ENCODE peak calls at places on chromosomes 6 and 20, in eight cellular contexts. C, P, L, X, N, B, D and G are unnamed samples. For H3K4me1, the result is how much of the 10 kb centered on the place peaks cover.

GRCh38 chr20:16115891-16116577 is 457.2 kb downstream of the KIF16B start:
- DNase-seq in N (no peak), L (no peak), C (no peak), B (no peak), X (peak), P (peak), D (no peak), G (no peak)

GRCh38 chr20:14445310-14445709 is 107.9 kb upstream of the FLRT3 start:
- DNase-seq in X (no peak), L (peak), P (no peak), B (no peak), D (no peak), C (no peak), N (no peak), G (no peak)

GRCh38 chr6:139748353-139749146 is 374.1 kb upstream of the CITED2 start:
- DNase-seq in L (no peak), D (no peak), N (no peak), P (no peak), X (no peak), B (no peak), C (no peak), G (no peak)

GRCh38 chr6:144543006-144543871 is 258.1 kb downstream of the UTRN start:
- DNase-seq in C (no peak), L (peak), X (peak), B (no peak), P (no peak), D (no peak), N (no peak), G (no peak)

GRCh38 chr6:70811788-70812187 is 144.1 kb downstream of the SMAP1 start:
- DNase-seq in B (no peak), N (no peak), L (peak), C (no peak), D (no peak), X (no peak), P (no peak), G (no peak)

GRCh38 chr20:23966298-23966697 is 22.3 kb downstream of the GGTLC1 start:
- DNase-seq in B (no peak), C (no peak), N (no peak), D (no peak), L (no peak), P (no peak), X (no peak), G (no peak)

GRCh38 chr6:31450736-31451135 is 47.2 kb upstream of the MICB start:
- DNase-seq in N (no peak), C (no peak), X (no peak), P (no peak), B (no peak), L (no peak), D (no peak), G (no peak)

GRCh38 chr20:16554766-16555543 is 18.3 kb downstream of the KIF16B start:
- DNase-seq in P (no peak), D (no peak), L (no peak), X (no peak), N (no peak), B (no peak), C (no peak), G (no peak)

GRCh38 chr6:3386374-3386857 is 70.4 kb downstream of the SLC22A23 start:
- DNase-seq in N (no peak), C (no peak), D (no peak), X (no peak), B (no peak), P (no peak), L (no peak), G (no peak)

GRCh38 chr6:34514112-34514511 is 42.0 kb downstream of the SPDEF start:
- DNase-seq in C (no peak), D (no peak), L (no peak), N (no peak), B (no peak), X (no peak), P (no peak), G (peak)

GRCh38 chr20:38635721-38636285 is 34.2 kb downstream of the ARHGAP40 start:
- DNase-seq in D (no peak), X (no peak), P (no peak), L (peak), C (no peak), B (no peak), N (no peak), G (no peak)

GRCh38 chr6:166760288-166760687 is 133.2 kb upstream of the RPS6KA2 start:
- DNase-seq in N (no peak), X (no peak), L (no peak), D (no peak), P (no peak), B (no peak), C (no peak), G (no peak)

GRCh38 chr20:36569847-36570429 is 3.5 kb upstream of the TGIF2 start:
- DNase-seq in P (no peak), B (no peak), D (no peak), L (no peak), C (no peak), N (no peak), X (peak), G (no peak)

GRCh38 chr6:42963179-42963854 is 2.8 kb downstream of the GNMT start:
- DNase-seq in C (no peak), N (no peak), P (no peak), X (no peak), B (no peak), L (no peak), D (no peak), G (no peak)
- H3K4me1 ChIP-seq in C (under half), N (under half), P (under half), X (under half), B (under half), L (under half), D (under half), G (under half)

GRCh38 chr6:85124472-85125428 is 325.1 kb upstream of the NT5E start:
- DNase-seq in B (no peak), N (no peak), C (no peak), D (no peak), L (no peak), P (no peak), X (no peak), G (no peak)

GRCh38 chr6:85127179-85127498 is 322.7 kb upstream of the NT5E start:
- DNase-seq in X (no peak), N (no peak), C (no peak), B (no peak), D (no peak), P (no peak), L (no peak), G (no peak)

GRCh38 chr6:85129881-85130280 is 320.0 kb upstream of the NT5E start:
- DNase-seq in X (no peak), C (no peak), N (no peak), P (no peak), D (no peak), B (no peak), L (peak), G (no peak)

GRCh38 chr6:85127696-85128225 is 322.1 kb upstream of the NT5E start:
- DNase-seq in N (no peak), C (no peak), X (no peak), D (no peak), L (no peak), P (no peak), B (no peak), G (no peak)

GRCh38 chr6:85126448-85127178 is 323.3 kb upstream of the NT5E start:
- DNase-seq in X (peak), L (peak), C (peak), B (no peak), P (peak), N (no peak), D (peak), G (no peak)
- TF ChIP-seq CTCF in X (peak), L (peak), C (peak), B (peak), P (peak), N (peak), D (peak), G (peak)

GRCh38 chr20:846894-847278 is 13.4 kb downstream of the FAM110A start:
- DNase-seq in C (peak), L (no peak), N (peak), P (peak), B (no peak), D (no peak), X (no peak), G (no peak)
- H3K4me1 ChIP-seq in C (under half), L (under half), N (under half), P (under half), B (under half), D (under half), X (under half), G (under half)

GRCh38 chr20:10433623-10434466 is at the start of gene MKKS:
- DNase-seq in P (peak), L (peak), C (peak), X (peak), B (no peak), D (peak), N (peak), G (peak)
- TF ChIP-seq CTCF in P (no peak), L (no peak), C (peak), X (peak), B (no peak), D (no peak), N (peak), G (no peak)

GRCh38 chr20:25547999-25548398 is 37.3 kb downstream of the NINL start:
- DNase-seq in C (no peak), L (no peak), D (no peak), B (no peak), X (peak), P (no peak), N (no peak), G (no peak)
- H3K4me1 ChIP-seq in C (under half), L (under half), D (under half), B (under half), X (half or more), P (under half), N (under half), G (under half)

DNA sequence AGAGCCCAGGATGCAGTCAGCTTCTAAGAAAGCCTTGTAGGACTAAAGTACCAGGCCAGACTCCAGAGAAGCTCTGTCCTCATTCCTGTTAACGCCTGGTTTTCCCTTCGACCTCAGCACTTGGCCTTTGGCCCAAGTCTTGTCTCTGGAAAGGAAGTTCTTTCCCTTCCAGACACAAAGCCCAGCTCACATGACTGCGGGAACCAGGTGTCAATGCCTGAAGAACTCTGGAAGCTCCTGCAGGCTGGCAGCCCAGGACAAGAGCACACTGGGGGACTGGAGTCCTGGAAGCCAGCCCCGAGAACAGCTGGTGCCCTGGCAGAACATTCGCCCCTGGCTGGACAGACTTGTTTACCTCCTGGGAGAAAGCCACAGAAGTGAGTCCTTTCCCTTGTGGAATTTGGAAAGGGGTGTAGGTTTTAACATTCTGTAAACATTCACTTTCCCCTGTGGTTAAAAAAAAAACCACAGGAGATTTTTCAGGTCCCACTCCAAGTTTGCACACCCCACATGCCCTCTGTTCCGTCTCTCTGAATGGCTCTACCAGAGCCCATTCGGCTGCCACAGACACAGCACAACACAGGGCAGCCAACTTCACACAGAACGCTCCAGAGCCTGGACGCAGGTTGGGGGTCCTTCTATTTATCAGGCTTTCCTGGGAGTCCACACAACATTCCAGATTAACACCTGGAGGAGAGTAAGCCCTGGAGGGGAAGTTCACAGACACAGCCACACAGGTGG is 18.1 kb downstream of the ACSS1 start:
- DNase-seq in P (peak), N (peak), B (peak), X (no peak), D (peak), C (peak), L (peak), G (no peak)
- TF ChIP-seq CTCF in P (no peak), N (no peak), B (no peak), X (no peak), D (no peak), C (no peak), L (no peak), G (no peak)

GRCh38 chr6:46050845-46051405 is 35.3 kb upstream of the CLIC5 start:
- DNase-seq in B (no peak), C (no peak), D (no peak), N (no peak), X (no peak), L (no peak), P (no peak), G (no peak)

GRCh38 chr6:46048646-46049297 is 33.1 kb upstream of the CLIC5 start:
- DNase-seq in L (no peak), N (no peak), P (no peak), C (no peak), B (no peak), X (no peak), D (no peak), G (no peak)

GRCh38 chr6:46042355-46042999 is 26.8 kb upstream of the CLIC5 start:
- DNase-seq in C (no peak), L (peak), N (no peak), X (peak), B (no peak), P (no peak), D (no peak), G (no peak)

GRCh38 chr6:46044876-46045617 is 29.4 kb upstream of the CLIC5 start:
- DNase-seq in P (no peak), B (peak), C (peak), X (no peak), D (peak), N (peak), L (peak), G (no peak)

GRCh38 chr6:46046558-46047169 is 31.0 kb upstream of the CLIC5 start:
- DNase-seq in L (no peak), B (no peak), N (no peak), P (no peak), D (no peak), X (no peak), C (no peak), G (no peak)
- H3K4me1 ChIP-seq in L (under half), B (under half), N (under half), P (under half), D (under half), X (under half), C (half or more), G (under half)

DNA sequence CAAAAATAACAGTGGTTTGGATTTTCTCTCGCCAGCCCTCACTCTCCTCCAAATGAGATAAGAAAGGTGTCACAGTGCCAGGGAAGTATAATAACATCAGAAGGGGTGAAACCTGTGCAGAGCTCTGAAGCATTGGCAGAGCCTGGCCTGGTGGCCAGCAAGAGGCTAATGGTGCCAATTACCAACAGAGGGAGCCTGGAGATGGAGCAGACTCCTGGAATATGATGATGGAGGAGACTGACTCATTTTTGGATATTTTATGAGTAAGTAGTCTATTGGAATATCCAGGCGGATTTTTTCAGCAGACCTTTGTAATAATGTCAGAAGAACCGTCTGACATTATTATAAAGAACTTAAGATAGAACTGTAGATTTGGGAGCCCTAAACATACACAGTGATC is 442.6 kb upstream of the MARCKS start:
- DNase-seq in C (no peak), X (no peak), P (no peak), N (peak), D (peak), L (peak), B (no peak), G (no peak)
- TF ChIP-seq CTCF in C (peak), X (peak), P (peak), N (peak), D (peak), L (peak), B (peak), G (peak)